ENCODE peak calls at places on chromosomes 5 and 9, in seven cellular contexts. L, K, A, P, Z, U and E are unnamed samples.

GRCh38 chr5:169350016-169350415 is 49.1 kb upstream of the SLIT3 start:
- DNase-seq in L (peak; percentile 17), K (no peak), A (peak; percentile 29), P (no peak), Z (no peak), U (peak; percentile 82), E (no peak)

GRCh38 chr9:14170973-14171596 is 142.9 kb downstream of the NFIB start:
- DNase-seq in L (no peak), K (no peak), A (peak; percentile 70), P (no peak), Z (no peak), U (peak; percentile 88), E (no peak)

GRCh38 chr5:5141625-5142527 is 1.7 kb downstream of the ADAMTS16 start:
- DNase-seq in L (no peak), K (peak; percentile 65), A (peak; percentile 72), P (peak; percentile 55), Z (no peak), U (peak; percentile 29), E (no peak)

GRCh38 chr5:139903450-139903804 is 107.8 kb downstream of the PSD2 start:
- DNase-seq in L (no peak), K (no peak), A (no peak), P (no peak), Z (no peak), U (no peak), E (no peak)

GRCh38 chr9:77956555-77956954 is 75.1 kb downstream of the GNAQ start:
- DNase-seq in L (no peak), K (no peak), A (no peak), P (no peak), Z (no peak), U (no peak), E (no peak)

GRCh38 chr9:74006935-74007334 is 490.2 kb upstream of the RORB start:
- DNase-seq in L (no peak), K (no peak), A (no peak), P (no peak), Z (no peak), U (no peak), E (no peak)

GRCh38 chr9:109751253-109751652 is 28.7 kb upstream of the PALM2AKAP2 start:
- DNase-seq in L (no peak), K (no peak), A (peak; percentile 66), P (peak; percentile 49), Z (no peak), U (no peak), E (no peak)

GRCh38 chr5:143968071-143968878 is 156.3 kb downstream of the HMHB1 start:
- DNase-seq in L (peak; percentile 38), K (peak; percentile 21), A (peak; percentile 73), P (peak; percentile 22), Z (no peak), U (peak; percentile 70), E (no peak)

GRCh38 chr9:84953252-84953773 is 283.8 kb downstream of the NTRK2 start:
- DNase-seq in L (no peak), K (no peak), A (no peak), P (no peak), Z (no peak), U (peak; percentile 53), E (no peak)

GRCh38 chr9:101387871-101388506 is 3.2 kb upstream of the BAAT start:
- DNase-seq in L (no peak), K (no peak), A (peak; percentile 53), P (peak; percentile 86), Z (no peak), U (peak; percentile 32), E (no peak)

GRCh38 chr5:16787278-16787677 is 148.8 kb downstream of the MYO10 start:
- DNase-seq in L (no peak), K (no peak), A (no peak), P (no peak), Z (no peak), U (no peak), E (no peak)

GRCh38 chr9:128894764-128895163 is 12.8 kb downstream of the LRRC8A start:
- DNase-seq in L (no peak), K (no peak), A (no peak), P (no peak), Z (no peak), U (no peak), E (no peak)

GRCh38 chr5:141439411-141440141 is 9.3 kb downstream of the PCDHGA12 start:
- DNase-seq in L (no peak), K (peak; percentile 6), A (no peak), P (no peak), Z (no peak), U (no peak), E (no peak)

GRCh38 chr9:116057371-116057770 is 96.2 kb upstream of the PAPPA start:
- DNase-seq in L (no peak), K (no peak), A (no peak), P (no peak), Z (no peak), U (no peak), E (no peak)

GRCh38 chr5:43702815-43703214 is 99.8 kb downstream of the NNT start:
- DNase-seq in L (no peak), K (no peak), A (peak; percentile 45), P (no peak), Z (no peak), U (no peak), E (no peak)

GRCh38 chr5:64872044-64872443 is 103.3 kb downstream of the CWC27 start:
- DNase-seq in L (no peak), K (no peak), A (no peak), P (no peak), Z (no peak), U (peak; percentile 24), E (no peak)

GRCh38 chr5:14364576-14365472 is 216.8 kb upstream of the OTULINL start:
- DNase-seq in L (no peak), K (peak; percentile 53), A (no peak), P (peak; percentile 33), Z (no peak), U (peak; percentile 15), E (peak; percentile 12)

DNA sequence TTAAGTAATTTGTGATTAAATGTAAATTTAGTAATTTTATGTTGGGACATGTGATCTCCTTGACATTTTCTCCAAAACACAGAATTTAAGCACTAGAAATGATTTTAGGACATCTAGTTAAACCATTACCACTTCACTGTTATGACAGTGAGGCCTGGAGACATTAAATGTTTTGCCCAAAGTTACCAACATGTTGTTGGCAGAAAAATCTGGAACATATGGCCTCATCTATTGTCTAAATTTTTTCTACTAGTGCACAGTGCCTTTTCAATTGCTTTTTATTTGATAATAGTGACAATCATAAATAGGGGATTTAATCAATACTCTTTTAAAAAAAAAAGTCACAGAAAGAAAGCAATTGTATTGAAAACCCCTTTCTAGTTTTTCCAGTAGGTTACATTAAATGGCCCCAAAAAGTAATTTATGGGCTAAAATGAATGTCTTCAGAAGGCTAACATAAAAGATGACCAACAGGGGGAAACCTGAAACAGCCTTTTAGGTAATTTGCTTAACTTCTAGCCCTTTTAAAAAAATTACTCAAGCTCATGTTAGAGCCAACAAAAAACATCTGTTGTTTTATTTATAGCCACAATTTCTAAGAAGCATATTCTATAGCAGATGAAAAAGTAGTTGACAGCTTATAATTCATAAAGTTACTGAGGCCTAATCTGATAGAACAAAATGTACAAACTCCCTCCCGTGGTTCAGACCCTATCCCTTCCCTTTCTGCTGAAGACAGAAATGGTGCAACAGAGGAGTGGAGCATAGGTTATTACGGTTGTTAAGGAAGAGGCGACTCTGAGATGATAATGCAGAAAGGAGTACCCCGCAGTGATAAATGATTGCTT is 45.8 kb downstream of the PIK3R1 start:
- DNase-seq in L (no peak), K (no peak), A (peak; percentile 94), P (no peak), Z (no peak), U (no peak), E (no peak)
- TF ChIP-seq CTCF in L (peak; percentile 48), K (no peak), A (no peak), P (peak; percentile 17), Z (no peak), U (no peak), E (no peak)

GRCh38 chr5:175129619-175130018 is 314.4 kb downstream of the DRD1 start:
- DNase-seq in L (no peak), K (no peak), A (no peak), P (no peak), Z (no peak), U (no peak), E (no peak)
- H3K27me3 ChIP-seq in L (no peaks in the 10 kb centered on the region), K (peaks cover 5% of the 10 kb centered on the region), A (no peaks in the 10 kb centered on the region), P (no peaks in the 10 kb centered on the region), Z (no peaks in the 10 kb centered on the region), U (no peaks in the 10 kb centered on the region), E (no peaks in the 10 kb centered on the region)

GRCh38 chr5:150353395-150353675 is 4.2 kb upstream of the TCOF1 start:
- DNase-seq in L (no peak), K (no peak), A (no peak), P (no peak), Z (no peak), U (no peak), E (no peak)
- TF ChIP-seq CTCF in L (peak; percentile 34), K (no peak), A (no peak), P (no peak), Z (no peak), U (no peak), E (no peak)

DNA sequence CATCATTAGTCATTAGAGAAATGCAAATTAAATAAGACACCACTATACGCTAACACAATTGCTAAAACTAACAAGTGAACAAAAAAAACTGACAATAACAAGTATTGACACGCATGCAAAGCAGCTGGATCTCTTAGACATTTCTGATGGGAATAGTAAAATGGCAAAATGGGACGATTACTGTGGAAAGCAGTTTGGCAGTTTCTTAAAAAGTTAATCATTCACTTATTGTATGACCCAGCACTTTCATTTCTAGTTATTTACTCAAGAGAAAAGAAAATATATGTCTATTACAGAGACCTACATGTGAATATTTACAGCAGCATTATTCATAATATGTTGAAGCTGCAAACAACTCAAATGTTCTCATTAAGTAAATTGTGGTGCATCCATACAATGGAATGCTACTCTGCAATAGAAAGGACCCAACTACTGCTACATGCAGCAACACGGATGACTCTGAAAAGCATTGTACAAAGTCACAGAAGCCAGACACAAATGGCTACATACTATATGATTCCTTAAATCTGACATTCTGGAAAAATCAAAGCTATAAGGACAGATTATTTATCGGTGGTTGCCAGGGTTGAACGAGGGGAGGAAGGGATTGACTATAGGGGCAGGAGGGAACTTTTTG is 96.8 kb upstream of the ITGA2 start:
- DNase-seq in L (no peak), K (no peak), A (no peak), P (peak; percentile 18), Z (no peak), U (no peak), E (no peak)
- H3K27me3 ChIP-seq in L (no peaks in the 10 kb centered on the region), K (no peaks in the 10 kb centered on the region), A (no peaks in the 10 kb centered on the region), P (no peaks in the 10 kb centered on the region), Z (no peaks in the 10 kb centered on the region), U (no peaks in the 10 kb centered on the region), E (no peaks in the 10 kb centered on the region)